ENCODE peak calls at places on chromosomes 7 and 10, in nine cellular contexts. U, N, K, A, P, T, R, O and I are unnamed samples.

GRCh38 chr10:92742331-92743228 is 52.8 kb downstream of the HHEX start:
- DNase-seq in R (no peak), U (no peak), T (no peak), A (no peak), K (no peak), N (no peak), O (no peak), P (no peak), I (no peak)

GRCh38 chr7:20513897-20514296 is 101.6 kb upstream of the ABCB5 start:
- DNase-seq in T (no peak), K (no peak), U (no peak), P (no peak), N (no peak), A (no peak), O (no peak), R (no peak), I (no peak)

GRCh38 chr10:94546058-94546595 is 539 bp downstream of the HELLS start:
- DNase-seq in P (no peak), O (no peak), K (no peak), A (no peak), U (no peak), N (peak; percentile 45), R (peak; percentile 9), T (peak; percentile 65), I (no peak)

GRCh38 chr10:88401671-88402347 is 181.3 kb downstream of the RNLS start:
- DNase-seq in K (no peak), U (peak; percentile 35), R (no peak), T (no peak), P (no peak), O (no peak), N (peak; percentile 31), A (no peak), I (no peak)

GRCh38 chr10:73586583-73586984 is 4.6 kb downstream of the USP54 start:
- DNase-seq in A (no peak), P (no peak), N (peak; percentile 43), U (peak; percentile 78), R (no peak), K (no peak), T (peak; percentile 69), O (no peak), I (no peak)

GRCh38 chr10:63437334-63437949 is 28.3 kb downstream of the JMJD1C start:
- DNase-seq in A (no peak), R (no peak), K (no peak), T (no peak), U (no peak), O (no peak), N (no peak), P (no peak), I (no peak)

GRCh38 chr10:109906346-109906745 is 17.0 kb downstream of the XPNPEP1 start:
- DNase-seq in K (no peak), U (no peak), A (no peak), N (no peak), R (no peak), P (no peak), T (no peak), O (no peak), I (no peak)

GRCh38 chr10:33722067-33722466 is 387.6 kb upstream of the NRP1 start:
- DNase-seq in K (no peak), O (no peak), N (peak; percentile 52), P (no peak), U (no peak), R (no peak), A (no peak), T (peak; percentile 31), I (no peak)

GRCh38 chr10:44466236-44466635 is 81.3 kb upstream of the CXCL12 start:
- DNase-seq in R (no peak), P (no peak), T (no peak), A (no peak), U (no peak), K (no peak), N (no peak), O (no peak), I (no peak)

GRCh38 chr7:49089717-49090116 is 165.4 kb downstream of the CDC14C start:
- DNase-seq in P (no peak), T (no peak), U (no peak), N (no peak), K (no peak), A (no peak), O (no peak), R (no peak), I (no peak)

GRCh38 chr10:5497289-5497688 is 2.1 kb downstream of the CALML5 start:
- DNase-seq in K (no peak), R (no peak), U (no peak), A (no peak), N (no peak), P (no peak), O (no peak), T (no peak), I (no peak)

GRCh38 chr7:46319841-46320240 is 398.8 kb upstream of the IGFBP3 start:
- DNase-seq in U (no peak), K (no peak), O (no peak), R (no peak), A (no peak), P (no peak), N (no peak), T (no peak), I (no peak)

GRCh38 chr10:83199357-83199756 is 940.0 kb upstream of the GHITM start:
- DNase-seq in N (no peak), K (no peak), A (no peak), U (no peak), T (no peak), R (no peak), P (no peak), O (no peak), I (no peak)

GRCh38 chr7:52708846-52709245 is 326.6 kb upstream of the POM121L12 start:
- DNase-seq in K (no peak), N (no peak), U (no peak), T (no peak), P (no peak), A (no peak), O (no peak), R (no peak), I (no peak)

GRCh38 chr7:17302575-17303142 is 4.2 kb downstream of the AHR start:
- DNase-seq in U (no peak), N (no peak), P (no peak), A (no peak), R (no peak), T (peak; percentile 29), O (no peak), K (no peak), I (no peak)

GRCh38 chr10:84565881-84566280 is 237.5 kb downstream of the CCSER2 start:
- DNase-seq in R (no peak), A (no peak), K (no peak), P (no peak), O (no peak), T (no peak), N (no peak), U (no peak), I (no peak)

GRCh38 chr7:45257284-45257683 is 99.7 kb downstream of the RAMP3 start:
- DNase-seq in K (no peak), R (no peak), N (no peak), P (no peak), T (no peak), O (no peak), A (no peak), U (no peak), I (no peak)

GRCh38 chr10:63409465-63410027 is 56.2 kb downstream of the JMJD1C start:
- DNase-seq in U (no peak), A (no peak), T (no peak), O (no peak), K (no peak), P (no peak), N (peak; percentile 60), R (no peak), I (no peak)

GRCh38 chr7:22277375-22277774 is 79.6 kb downstream of the RAPGEF5 start:
- DNase-seq in R (no peak), K (no peak), P (no peak), T (no peak), O (no peak), N (no peak), A (no peak), U (no peak), I (no peak)

GRCh38 chr10:24097771-24098207 is 111.1 kb upstream of the KIAA1217 start:
- DNase-seq in U (no peak), T (peak; percentile 88), O (no peak), R (no peak), K (no peak), P (peak; percentile 11), N (no peak), A (no peak), I (no peak)

GRCh38 chr7:46478046-46478445 is 557.0 kb upstream of the IGFBP3 start:
- DNase-seq in O (no peak), N (peak; percentile 72), T (no peak), A (no peak), K (no peak), P (no peak), U (peak; percentile 73), R (no peak), I (no peak)

GRCh38 chr7:44177570-44178131 is 11.6 kb downstream of the GCK start:
- DNase-seq in K (no peak), N (peak; percentile 62), R (no peak), A (no peak), P (no peak), T (no peak), U (peak; percentile 32), O (peak; percentile 57), I (no peak)

GRCh38 chr7:40000734-40001315 is 50.8 kb downstream of the CDK13 start:
- DNase-seq in T (no peak), U (no peak), K (no peak), O (no peak), P (no peak), A (no peak), R (no peak), N (no peak), I (no peak)

GRCh38 chr7:140275069-140275961 is 98.5 kb upstream of the KDM7A start:
- DNase-seq in A (no peak), N (no peak), T (peak; percentile 24), R (no peak), P (no peak), K (no peak), U (peak; percentile 44), O (no peak), I (no peak)

GRCh38 chr10:35770817-35771355 is 128.8 kb upstream of the FZD8 start:
- DNase-seq in K (no peak), T (no peak), P (no peak), O (no peak), N (no peak), A (no peak), U (no peak), R (no peak), I (no peak)

GRCh38 chr10:96275685-96276418 is 4.5 kb upstream of the BLNK start:
- DNase-seq in P (no peak), A (no peak), N (no peak), R (no peak), U (no peak), K (no peak), O (peak; percentile 70), T (no peak), I (no peak)

GRCh38 chr7:81447351-81447952 is 322.4 kb downstream of the HGF start:
- DNase-seq in U (peak; percentile 68), K (no peak), P (no peak), A (no peak), O (no peak), T (peak; percentile 57), R (no peak), N (peak; percentile 54), I (no peak)

GRCh38 chr7:155357573-155358041 is 59.9 kb downstream of the INSIG1 start:
- DNase-seq in A (no peak), R (no peak), P (no peak), U (peak; percentile 26), O (no peak), K (no peak), T (no peak), N (peak; percentile 70), I (no peak)

GRCh38 chr10:99667108-99667751 is 7.9 kb downstream of the ENTPD7 start:
- DNase-seq in R (no peak), N (peak; percentile 85), P (no peak), A (no peak), O (no peak), K (no peak), T (no peak), U (peak; percentile 52), I (no peak)

GRCh38 chr10:15461353-15462108 is 90.4 kb upstream of the FAM171A1 start:
- DNase-seq in U (peak; percentile 66), O (peak; percentile 42), T (peak; percentile 79), P (no peak), N (peak; percentile 52), A (no peak), R (no peak), K (no peak), I (no peak)

GRCh38 chr7:19144661-19145428 is at the start of gene FERD3L:
- DNase-seq in U (no peak), R (no peak), K (no peak), P (peak; percentile 21), O (no peak), T (no peak), N (no peak), A (no peak), I (no peak)